ENCODE peak calls at places on chromosomes 16 and 17, in nine cellular contexts. V is COR-L47; U is LNCaP clone FGC; L is stimulated activated CD8-positive, alpha-beta memory T cell treated with anti-CD3 and anti-CD28 coated beads, Interleukin-7, amount 100 ng/mL, for 1 hour; T is stimulated activated CD4-positive, alpha-beta T cell treated with anti-CD3 and anti-CD28 coated beads, Interleukin-4, amount 100 ng/mL, for 4 hours; A is AG08395; Z is transverse colon; O is amygdala; I is HS-5. W is an unnamed sample.

GRCh38 chr16:74738134-74738541 is 36.5 kb downstream of the FA2H start:
- DNase-seq in I (no peak), A (no peak), T (no peak), Z (peak), O (no peak), U (no peak), V (no peak), L (no peak), W (peak)

GRCh38 chr17:75115545-75115944 is 5.8 kb downstream of the ARMC7 start:
- DNase-seq in Z (no peak), O (no peak), T (no peak), U (no peak), A (no peak), I (no peak), V (no peak), L (no peak), W (no peak)

GRCh38 chr17:73415782-73416181 is 104.0 kb upstream of the CDC42EP4 start:
- DNase-seq in I (no peak), T (no peak), U (no peak), V (no peak), A (no peak), L (no peak), O (no peak), Z (no peak), W (no peak)

GRCh38 chr16:11005611-11005975 is 61.2 kb downstream of the CLEC16A start:
- DNase-seq in T (no peak), I (peak), A (peak), V (no peak), U (no peak), L (no peak), Z (no peak), O (no peak), W (no peak)

GRCh38 chr17:50634123-50634914 is at the start of gene ABCC3:
- DNase-seq in I (no peak), T (no peak), A (peak), O (no peak), V (no peak), Z (peak), L (no peak), U (no peak), W (peak)

GRCh38 chr17:49402706-49403105 is 12.0 kb downstream of the PHB1 start:
- DNase-seq in O (no peak), U (no peak), L (no peak), A (no peak), T (no peak), Z (no peak), V (no peak), I (no peak), W (no peak)

GRCh38 chr17:21297026-21297520 is 12.6 kb downstream of the MAP2K3 start:
- DNase-seq in V (no peak), T (no peak), U (no peak), I (no peak), Z (no peak), L (no peak), A (no peak), O (no peak), W (no peak)

GRCh38 chr17:48002920-48003685 is 32.2 kb downstream of the CDK5RAP3 start:
- DNase-seq in T (no peak), L (no peak), Z (no peak), A (no peak), O (no peak), U (no peak), V (peak), I (no peak), W (no peak)

GRCh38 chr16:20409398-20410152 is at the start of gene ACSM5:
- DNase-seq in L (no peak), A (no peak), I (no peak), V (no peak), U (no peak), Z (peak), T (no peak), O (peak), W (no peak)

GRCh38 chr16:67766281-67766680 is 40.1 kb downstream of the RANBP10 start:
- DNase-seq in A (no peak), I (no peak), Z (no peak), V (no peak), T (no peak), O (no peak), U (no peak), L (no peak), W (no peak)

W was measured in NB4.